ENCODE peak calls at places on chromosomes 1 and 21, in six cellular contexts. E is upper lobe of right lung, A is GM23338, P is GM12864, N is mammary epithelial cell, F is PC-9. W is an unnamed sample.

GRCh38 chr1:15153842-15154479 is 414 bp downstream of the TMEM51 start:
- DNase-seq in E (peak), A (peak), P (no peak), N (peak), F (peak), W (peak)

GRCh38 chr1:178628637-178629548 is 96.2 kb upstream of the RALGPS2 start:
- DNase-seq in E (no peak), A (no peak), P (no peak), N (no peak), F (no peak), W (no peak)

GRCh38 chr1:221109930-221110329 is 230.7 kb downstream of the HLX start:
- DNase-seq in E (no peak), A (no peak), P (no peak), N (no peak), F (no peak), W (no peak)

GRCh38 chr1:229781453-229781852 is 155.4 kb downstream of the URB2 start:
- DNase-seq in E (peak), A (peak), P (no peak), N (no peak), F (no peak), W (no peak)

GRCh38 chr1:70980361-70980760 is 67.3 kb downstream of the PTGER3 start:
- DNase-seq in E (no peak), A (peak), P (no peak), N (no peak), F (no peak), W (no peak)

GRCh38 chr1:185531838-185532237 is 202.4 kb upstream of the HMCN1 start:
- DNase-seq in E (no peak), A (peak), P (no peak), N (no peak), F (no peak), W (no peak)

GRCh38 chr1:31152181-31152768 is 86.8 kb upstream of the PUM1 start:
- DNase-seq in E (no peak), A (no peak), P (no peak), N (peak), F (peak), W (no peak)

GRCh38 chr1:111234866-111235265 is 7.4 kb downstream of the CHI3L2 start:
- DNase-seq in E (no peak), A (no peak), P (no peak), N (peak), F (peak), W (no peak)

GRCh38 chr1:230174041-230174440 is 107.0 kb downstream of the GALNT2 start:
- DNase-seq in E (no peak), A (no peak), P (no peak), N (no peak), F (no peak), W (no peak)

GRCh38 chr21:21010698-21011097 is 12.5 kb downstream of the NCAM2 start:
- DNase-seq in E (no peak), A (peak), P (no peak), N (no peak), F (no peak), W (no peak)

GRCh38 chr21:21010228-21010627 is 12.0 kb downstream of the NCAM2 start:
- DNase-seq in E (no peak), A (no peak), P (no peak), N (no peak), F (no peak), W (no peak)

GRCh38 chr21:21003701-21004100 is 5.5 kb downstream of the NCAM2 start:
- DNase-seq in E (no peak), A (peak), P (no peak), N (no peak), F (no peak), W (no peak)

GRCh38 chr21:21002137-21002536 is 3.9 kb downstream of the NCAM2 start:
- DNase-seq in E (no peak), A (no peak), P (no peak), N (no peak), F (no peak), W (no peak)

GRCh38 chr21:21007606-21008005 is 9.4 kb downstream of the NCAM2 start:
- DNase-seq in E (no peak), A (no peak), P (no peak), N (no peak), F (no peak), W (no peak)
- H3K4me3 ChIP-seq in E (no peak), A (no peak), P (no peak), N (no peak), F (no peak), W (no peak)

DNA sequence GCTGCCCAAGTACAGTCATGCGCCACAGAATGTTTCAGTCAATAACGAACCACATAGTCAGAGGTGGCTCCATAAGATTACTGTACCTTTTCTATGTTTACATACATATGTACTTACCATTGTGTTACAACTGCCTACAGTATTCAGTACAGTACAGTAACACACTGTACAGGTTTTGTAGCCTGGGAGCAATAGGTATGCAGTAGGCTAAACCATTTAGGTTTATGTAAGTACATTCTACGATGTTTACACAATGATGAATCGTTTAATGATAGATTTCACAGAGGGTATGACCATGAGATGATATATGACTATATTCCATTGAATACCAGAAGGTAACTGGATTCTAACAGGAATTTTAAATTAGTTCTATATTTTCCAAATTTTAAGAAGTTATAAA is 10.5 kb downstream of the YY1AP1 start:
- DNase-seq in E (no peak), A (no peak), P (no peak), N (no peak), F (peak), W (no peak)
- H3K4me3 ChIP-seq in E (no peak), A (no peak), P (no peak), N (no peak), F (no peak), W (no peak)

GRCh38 chr1:54800041-54800898 is 853 bp downstream of the TTC22 start:
- DNase-seq in E (no peak), A (peak), P (no peak), N (no peak), F (peak), W (no peak)

GRCh38 chr1:54803761-54804470 is 2.8 kb upstream of the TTC22 start:
- DNase-seq in E (no peak), A (no peak), P (no peak), N (no peak), F (no peak), W (peak)

GRCh38 chr1:54798769-54799641 is 2.1 kb downstream of the TTC22 start:
- DNase-seq in E (peak), A (no peak), P (peak), N (peak), F (peak), W (peak)

GRCh38 chr1:54798206-54798605 is 2.9 kb downstream of the TTC22 start:
- DNase-seq in E (peak), A (no peak), P (no peak), N (no peak), F (peak), W (no peak)

DNA sequence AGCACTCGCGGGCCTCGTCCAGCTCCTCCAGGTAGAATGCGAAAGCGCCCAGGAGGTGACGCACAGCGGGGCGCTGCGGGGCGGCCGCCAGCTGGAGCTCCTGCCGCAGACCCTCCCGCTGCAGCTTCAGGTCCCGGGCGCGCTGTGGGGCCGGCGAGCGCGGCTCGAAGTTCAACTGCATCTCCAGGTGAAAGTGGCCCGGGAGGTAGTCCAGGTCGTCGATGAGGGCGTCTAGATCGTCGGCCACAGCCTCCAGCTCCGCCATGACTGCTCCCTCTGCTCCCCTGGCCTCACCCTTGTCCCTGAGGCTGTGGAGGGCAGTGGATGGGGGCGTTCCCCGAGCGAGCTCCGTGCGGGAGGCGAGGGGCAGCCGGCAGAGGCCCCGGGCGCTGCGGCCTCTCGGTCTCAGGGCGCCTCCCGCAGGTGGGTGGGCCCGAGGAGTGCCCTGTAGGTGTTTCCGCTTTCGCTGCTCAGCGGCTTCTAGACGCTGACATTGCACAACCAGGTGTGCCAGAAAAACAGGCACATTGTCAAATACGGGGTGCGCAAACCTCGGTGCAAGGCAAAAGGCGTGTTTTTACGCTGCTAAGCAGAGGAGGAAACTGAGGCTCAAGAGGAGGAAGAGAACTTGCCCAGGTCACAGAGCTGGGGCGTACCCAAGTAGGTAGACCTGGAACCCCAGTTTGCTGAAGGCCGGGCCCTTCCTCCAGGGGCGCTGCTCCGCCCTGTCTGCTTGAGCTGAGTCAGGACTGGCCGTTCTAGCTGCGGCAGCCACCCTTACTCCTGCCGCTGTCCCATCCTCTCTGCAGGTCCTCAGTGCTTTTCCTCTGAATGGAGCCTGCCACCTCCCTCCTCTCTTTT is at the start of gene TTC22:
- DNase-seq in E (peak), A (peak), P (no peak), N (peak), F (peak), W (peak)
- H3K4me3 ChIP-seq in E (peak), A (peak), P (peak), N (peak), F (peak), W (peak)

DNA sequence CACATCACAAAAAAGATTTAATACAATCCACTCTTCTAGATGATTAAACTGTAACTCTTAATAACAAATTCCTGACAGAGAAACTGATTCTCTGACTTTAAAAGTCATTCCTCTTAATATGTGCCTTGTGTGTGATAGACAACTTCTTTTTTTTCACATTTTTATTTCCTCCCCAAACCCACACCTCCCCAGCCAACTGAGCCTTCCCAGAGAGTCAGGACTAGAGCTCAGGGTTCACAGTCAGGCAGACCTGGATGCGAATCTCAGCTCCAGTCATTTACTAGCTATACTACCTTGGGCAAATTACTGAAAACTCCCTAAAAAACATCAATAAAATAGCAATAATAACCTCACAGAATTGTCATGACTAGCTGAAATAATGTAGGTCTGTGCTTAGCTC is 14.2 kb downstream of the ATPAF1 start:
- DNase-seq in E (no peak), A (no peak), P (no peak), N (no peak), F (no peak), W (no peak)
- H3K4me3 ChIP-seq in E (no peak), A (no peak), P (no peak), N (no peak), F (no peak), W (no peak)

DNA sequence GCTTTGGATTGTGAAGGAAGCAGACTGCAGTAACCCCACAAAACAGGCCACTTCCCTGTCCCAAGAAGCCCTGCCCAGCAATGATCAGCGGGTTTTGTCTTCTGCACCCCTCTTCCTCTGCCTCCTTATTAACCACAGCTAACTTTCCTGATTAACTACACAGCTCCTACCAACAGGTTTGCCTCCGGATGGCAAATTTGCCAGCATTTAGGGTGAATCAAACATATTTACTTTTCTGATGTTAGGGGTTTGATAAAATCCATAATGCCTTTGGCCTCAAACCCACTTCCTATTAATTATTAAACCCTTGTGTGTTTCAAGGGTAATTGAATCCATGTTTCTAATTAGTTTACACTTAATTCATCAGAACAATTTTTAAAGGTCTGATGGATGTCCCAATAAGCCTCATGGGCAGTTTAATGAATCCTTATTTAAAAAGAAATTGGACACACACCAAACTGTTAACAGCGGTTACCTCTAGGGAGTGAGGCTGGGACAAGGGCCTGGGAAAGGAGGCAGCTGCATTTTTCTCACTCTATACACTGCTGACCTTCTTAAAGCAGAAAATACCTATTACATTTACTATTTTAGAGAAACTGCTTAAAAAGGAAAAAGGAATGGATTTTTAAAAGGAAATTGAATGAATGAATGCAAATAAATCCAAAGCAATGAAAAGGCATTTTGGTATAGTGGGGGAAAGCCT is 91.9 kb downstream of the CSMD2 start:
- DNase-seq in E (no peak), A (no peak), P (no peak), N (no peak), F (no peak), W (no peak)
- H3K4me3 ChIP-seq in E (no peak), A (no peak), P (no peak), N (no peak), F (no peak), W (no peak)

GRCh38 chr1:38818706-38819439 is 40.7 kb downstream of the RRAGC start:
- DNase-seq in E (no peak), A (peak), P (no peak), N (no peak), F (no peak), W (no peak)

GRCh38 chr1:38817267-38817957 is 42.2 kb downstream of the RRAGC start:
- DNase-seq in E (no peak), A (no peak), P (no peak), N (no peak), F (no peak), W (no peak)

GRCh38 chr1:38815903-38816627 is 43.5 kb downstream of the RRAGC start:
- DNase-seq in E (no peak), A (peak), P (peak), N (no peak), F (no peak), W (no peak)

GRCh38 chr1:38819516-38819915 is 40.1 kb downstream of the RRAGC start:
- DNase-seq in E (no peak), A (no peak), P (no peak), N (no peak), F (no peak), W (no peak)

GRCh38 chr1:38817958-38818705 is 41.4 kb downstream of the RRAGC start:
- DNase-seq in E (no peak), A (peak), P (no peak), N (no peak), F (no peak), W (no peak)
- H3K4me3 ChIP-seq in E (peak), A (peak), P (no peak), N (no peak), F (no peak), W (peak)

DNA sequence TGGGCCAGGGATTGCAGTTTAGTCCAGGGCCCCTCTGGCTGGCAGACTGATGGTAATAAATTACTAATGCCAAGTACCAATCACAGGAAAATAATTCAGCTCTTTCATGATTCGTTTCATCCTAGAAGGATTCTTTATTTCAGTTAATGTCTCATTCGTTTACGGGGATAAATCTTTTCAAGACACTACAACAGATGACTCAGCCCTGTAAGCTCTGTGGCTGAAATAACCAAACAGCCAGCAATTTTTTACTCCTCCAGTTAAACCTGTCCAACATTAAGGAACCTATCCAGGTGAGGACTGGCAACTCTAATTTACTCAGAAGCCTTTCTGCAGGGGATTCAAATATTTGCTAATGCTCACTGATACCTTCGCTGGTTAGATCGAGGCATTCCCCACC is 57.0 kb upstream of the MAP1LC3C start:
- DNase-seq in E (no peak), A (no peak), P (no peak), N (peak), F (no peak), W (no peak)
- H3K4me3 ChIP-seq in E (no peak), A (no peak), P (no peak), N (no peak), F (no peak), W (no peak)

W was measured in right lobe of liver.